ENCODE peak calls at places on chromosomes 16 and 17, in six cellular contexts. M, R, W, U, K and A are unnamed samples.

GRCh38 chr17:64155090-64155630 is 25.2 kb upstream of the ERN1 start:
- DNase-seq in M (no peak), R (no peak), W (no peak), U (no peak), K (no peak), A (no peak)

GRCh38 chr17:6120351-6120750 is 50.2 kb downstream of the WSCD1 start:
- DNase-seq in M (no peak), R (no peak), W (no peak), U (no peak), K (no peak), A (no peak)

GRCh38 chr17:76914937-76915336 is 46.7 kb downstream of the MGAT5B start:
- DNase-seq in M (no peak), R (no peak), W (no peak), U (no peak), K (no peak), A (no peak)

GRCh38 chr17:77852666-77853207 is 105.8 kb upstream of the TNRC6C start:
- DNase-seq in M (no peak), R (no peak), W (no peak), U (no peak), K (no peak), A (no peak)

GRCh38 chr16:31708348-31708747 is 165.3 kb upstream of the ZNF267 start:
- DNase-seq in M (no peak), R (no peak), W (no peak), U (no peak), K (no peak), A (no peak)

GRCh38 chr17:64213995-64214507 is 49.0 kb downstream of the TEX2 start:
- DNase-seq in M (no peak), R (no peak), W (peak; percentile 72), U (no peak), K (no peak), A (no peak)

GRCh38 chr17:73431401-73432205 is 119.8 kb upstream of the CDC42EP4 start:
- DNase-seq in M (no peak), R (no peak), W (no peak), U (no peak), K (no peak), A (no peak)

GRCh38 chr16:13923703-13924298 is 3.8 kb downstream of the ERCC4 start:
- DNase-seq in M (peak; percentile 83), R (peak; percentile 42), W (peak; percentile 67), U (peak; percentile 67), K (peak; percentile 20), A (peak; percentile 85)

GRCh38 chr17:81043319-81043724 is 8.4 kb downstream of the BAIAP2 start:
- DNase-seq in M (no peak), R (no peak), W (no peak), U (no peak), K (no peak), A (no peak)

GRCh38 chr16:17318200-17318599 is 152.6 kb downstream of the XYLT1 start:
- DNase-seq in M (peak; percentile 58), R (no peak), W (no peak), U (peak; percentile 47), K (no peak), A (no peak)

GRCh38 chr17:835263-835662 is 53.1 kb downstream of the MRM3 start:
- DNase-seq in M (peak; percentile 92), R (no peak), W (peak; percentile 37), U (peak; percentile 95), K (no peak), A (no peak)

GRCh38 chr16:3194792-3195191 is 6.8 kb downstream of the OR1F1 start:
- DNase-seq in M (no peak), R (no peak), W (no peak), U (no peak), K (no peak), A (no peak)

GRCh38 chr17:41516828-41517283 is 1.8 kb downstream of the KRT15 start:
- DNase-seq in M (no peak), R (no peak), W (no peak), U (no peak), K (no peak), A (no peak)

GRCh38 chr16:14168146-14168545 is 97.0 kb downstream of the MRTFB start:
- DNase-seq in M (peak; percentile 48), R (no peak), W (no peak), U (no peak), K (no peak), A (peak; percentile 15)

GRCh38 chr16:88613911-88614817 is 24.2 kb upstream of the IL17C start:
- DNase-seq in M (no peak), R (no peak), W (no peak), U (peak; percentile 45), K (no peak), A (no peak)
- H4K20me1 ChIP-seq in M (no peaks in the 10 kb centered on the region), R (peaks cover 9% of the 10 kb centered on the region), W (no peaks in the 10 kb centered on the region), U (peaks cover 75% of the 10 kb centered on the region), K (no peaks in the 10 kb centered on the region), A (no peaks in the 10 kb centered on the region)

GRCh38 chr16:89729293-89729692 is 8.0 kb downstream of the ZNF276 start:
- DNase-seq in M (no peak), R (no peak), W (no peak), U (no peak), K (no peak), A (no peak)
- H4K20me1 ChIP-seq in M (no peaks in the 10 kb centered on the region), R (no peaks in the 10 kb centered on the region), W (no peaks in the 10 kb centered on the region), U (peaks cover 3% of the 10 kb centered on the region), K (no peaks in the 10 kb centered on the region), A (no peaks in the 10 kb centered on the region)

GRCh38 chr17:15652960-15653359 is 31.2 kb downstream of the TRIM16 start:
- DNase-seq in M (no peak), R (no peak), W (no peak), U (no peak), K (no peak), A (peak; percentile 15)

GRCh38 chr17:15648384-15648783 is 28.9 kb upstream of the FBXW10B start:
- DNase-seq in M (no peak), R (no peak), W (no peak), U (no peak), K (no peak), A (no peak)

GRCh38 chr17:15651583-15652110 is 32.1 kb upstream of the FBXW10B start:
- DNase-seq in M (peak; percentile 99), R (peak; percentile 95), W (peak; percentile 98), U (peak; percentile 99), K (peak; percentile 33), A (peak; percentile 41)

GRCh38 chr17:15649861-15650391 is 30.4 kb upstream of the FBXW10B start:
- DNase-seq in M (peak; percentile 56), R (peak; percentile 91), W (peak; percentile 79), U (peak; percentile 55), K (no peak), A (peak; percentile 32)

DNA sequence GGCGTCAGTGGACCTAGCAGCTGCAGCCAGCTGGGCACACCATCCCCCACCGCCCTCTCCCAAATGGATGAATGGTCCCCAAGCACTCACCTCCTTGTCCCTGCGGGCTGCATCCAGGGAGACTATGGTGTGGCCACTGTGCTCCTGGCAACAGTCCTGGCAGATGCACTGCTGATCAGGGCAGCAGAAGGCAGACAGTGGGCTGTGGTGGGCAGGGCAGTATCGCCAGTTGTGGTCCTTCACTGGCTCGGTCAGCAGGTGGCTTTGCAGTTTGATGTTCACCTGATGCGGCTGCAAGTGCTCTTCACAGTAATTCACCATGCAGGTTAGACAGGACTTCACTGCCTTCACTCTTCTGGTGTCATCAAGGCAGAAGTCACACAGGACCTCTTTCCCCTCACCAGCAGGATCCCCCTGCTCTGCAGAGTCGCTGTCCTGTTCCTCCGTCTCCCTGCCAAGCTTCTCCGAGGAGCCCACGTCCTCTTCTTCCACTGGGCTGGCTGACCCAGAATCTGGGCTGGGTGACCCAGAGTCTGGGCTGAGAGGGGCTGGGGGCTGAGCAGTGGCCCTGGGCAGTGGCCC is 31.6 kb upstream of the FBXW10B start:
- DNase-seq in M (no peak), R (no peak), W (no peak), U (no peak), K (no peak), A (no peak)
- H4K20me1 ChIP-seq in M (no peaks in the 10 kb centered on the region), R (no peaks in the 10 kb centered on the region), W (no peaks in the 10 kb centered on the region), U (no peaks in the 10 kb centered on the region), K (no peaks in the 10 kb centered on the region), A (no peaks in the 10 kb centered on the region)

GRCh38 chr16:85335584-85336492 is 223.6 kb upstream of the CIBAR2 start:
- DNase-seq in M (peak; percentile 42), R (no peak), W (no peak), U (peak; percentile 52), K (no peak), A (peak; percentile 49)
- H4K20me1 ChIP-seq in M (no peaks in the 10 kb centered on the region), R (no peaks in the 10 kb centered on the region), W (no peaks in the 10 kb centered on the region), U (peaks cover 76% of the 10 kb centered on the region), K (no peaks in the 10 kb centered on the region), A (no peaks in the 10 kb centered on the region)